ENCODE peak calls at places on chromosomes 2 and 18, in four cellular contexts. One of them, this sample, is unnamed.

GRCh38 chr2:160076935-160077334 is 14.5 kb upstream of the PLA2R1 start:
- DNase-seq in neuronal stem cell: no peak
- DNase-seq in SK-N-SH: no peak
- DNase-seq in mammary epithelial cell: no peak
- DNase-seq in this sample: no peak

GRCh38 chr2:135473567-135473966 is 57.5 kb downstream of the ZRANB3 start:
- DNase-seq in neuronal stem cell: no peak
- DNase-seq in SK-N-SH: peak
- DNase-seq in mammary epithelial cell: peak
- DNase-seq in this sample: no peak

GRCh38 chr2:219460424-219460926 is 25.8 kb downstream of the SPEG start:
- DNase-seq in neuronal stem cell: peak
- DNase-seq in SK-N-SH: peak
- DNase-seq in mammary epithelial cell: peak
- DNase-seq in this sample: no peak

GRCh38 chr2:128502638-128503246 is 184.1 kb upstream of the HS6ST1 start:
- DNase-seq in neuronal stem cell: no peak
- DNase-seq in SK-N-SH: no peak
- DNase-seq in mammary epithelial cell: no peak
- DNase-seq in this sample: no peak

GRCh38 chr2:14015113-14015512 is 617.4 kb upstream of the LRATD1 start:
- DNase-seq in neuronal stem cell: no peak
- DNase-seq in SK-N-SH: no peak
- DNase-seq in mammary epithelial cell: no peak
- DNase-seq in this sample: no peak

GRCh38 chr18:8788503-8789429 is 83.4 kb downstream of the MTCL1 start:
- DNase-seq in neuronal stem cell: no peak
- DNase-seq in SK-N-SH: no peak
- DNase-seq in mammary epithelial cell: no peak
- DNase-seq in this sample: no peak

GRCh38 chr18:58784601-58785137 is 80.0 kb upstream of the ZNF532 start:
- DNase-seq in neuronal stem cell: no peak
- DNase-seq in SK-N-SH: no peak
- DNase-seq in mammary epithelial cell: no peak
- DNase-seq in this sample: no peak

GRCh38 chr2:70118798-70119454 is 31.6 kb downstream of the PCBP1 start:
- DNase-seq in neuronal stem cell: no peak
- DNase-seq in SK-N-SH: no peak
- DNase-seq in mammary epithelial cell: no peak
- DNase-seq in this sample: no peak

GRCh38 chr2:236633219-236633570 is 63.6 kb downstream of the ACKR3 start:
- DNase-seq in neuronal stem cell: no peak
- DNase-seq in SK-N-SH: no peak
- DNase-seq in mammary epithelial cell: no peak
- DNase-seq in this sample: no peak

GRCh38 chr18:8998481-8999217 is 103.8 kb upstream of the NDUFV2 start:
- DNase-seq in neuronal stem cell: no peak
- DNase-seq in SK-N-SH: no peak
- DNase-seq in mammary epithelial cell: no peak
- DNase-seq in this sample: no peak

GRCh38 chr18:40868110-40868858 is 1086.8 kb upstream of the PIK3C3 start:
- DNase-seq in neuronal stem cell: no peak
- DNase-seq in SK-N-SH: no peak
- DNase-seq in mammary epithelial cell: peak
- DNase-seq in this sample: no peak

GRCh38 chr2:71907503-71907902 is 240.2 kb downstream of the CYP26B1 start:
- DNase-seq in neuronal stem cell: no peak
- DNase-seq in SK-N-SH: no peak
- DNase-seq in mammary epithelial cell: no peak
- DNase-seq in this sample: no peak

GRCh38 chr18:43236921-43237320 is 40.4 kb downstream of the SYT4 start:
- DNase-seq in neuronal stem cell: no peak
- DNase-seq in SK-N-SH: no peak
- DNase-seq in mammary epithelial cell: peak
- DNase-seq in this sample: no peak

GRCh38 chr2:212387146-212387545 is 151.5 kb downstream of the ERBB4 start:
- DNase-seq in neuronal stem cell: no peak
- DNase-seq in SK-N-SH: no peak
- DNase-seq in mammary epithelial cell: no peak
- DNase-seq in this sample: no peak

GRCh38 chr2:61645911-61646310 is 107.8 kb upstream of the XPO1 start:
- DNase-seq in neuronal stem cell: no peak
- DNase-seq in SK-N-SH: no peak
- DNase-seq in mammary epithelial cell: peak
- DNase-seq in this sample: no peak

GRCh38 chr2:46062637-46063412 is 234.4 kb upstream of the EPAS1 start:
- DNase-seq in neuronal stem cell: peak
- DNase-seq in SK-N-SH: peak
- DNase-seq in mammary epithelial cell: peak
- DNase-seq in this sample: peak

GRCh38 chr18:54702687-54703086 is 111.6 kb downstream of the DYNAP start:
- DNase-seq in neuronal stem cell: no peak
- DNase-seq in SK-N-SH: no peak
- DNase-seq in mammary epithelial cell: no peak
- DNase-seq in this sample: no peak

GRCh38 chr18:76686737-76687231 is 135.6 kb upstream of the ZNF236 start:
- DNase-seq in neuronal stem cell: peak
- DNase-seq in SK-N-SH: peak
- DNase-seq in mammary epithelial cell: peak
- DNase-seq in this sample: no peak
- H3K9ac ChIP-seq in neuronal stem cell: no peak
- H3K9ac ChIP-seq in SK-N-SH: no peak
- H3K9ac ChIP-seq in mammary epithelial cell: peak
- H3K9ac ChIP-seq in this sample: no peak

DNA sequence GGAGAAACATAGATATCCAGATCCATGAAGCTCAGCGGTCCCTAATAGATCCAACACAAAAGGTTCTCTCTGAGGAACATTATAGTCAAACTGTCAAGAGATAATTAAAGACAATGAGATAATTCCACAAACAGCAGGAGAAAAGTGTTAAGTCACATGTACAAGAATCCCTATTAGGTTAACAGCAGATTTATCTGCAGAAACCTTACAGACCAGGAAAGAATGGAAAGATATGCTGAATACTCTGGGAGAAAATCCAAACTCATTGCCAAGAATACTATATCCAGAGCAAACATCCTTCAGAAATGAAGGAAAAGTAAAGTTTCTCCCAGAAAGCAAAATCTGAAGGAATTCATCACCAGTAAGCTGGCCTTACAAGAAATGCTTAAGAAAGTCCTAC is 10.8 kb upstream of the KDM3A start:
- DNase-seq in neuronal stem cell: no peak
- DNase-seq in SK-N-SH: no peak
- DNase-seq in mammary epithelial cell: no peak
- DNase-seq in this sample: no peak
- H3K27ac ChIP-seq in neuronal stem cell: no peak
- H3K27ac ChIP-seq in SK-N-SH: no peak
- H3K27ac ChIP-seq in mammary epithelial cell: no peak
- H3K27ac ChIP-seq in this sample: no peak

DNA sequence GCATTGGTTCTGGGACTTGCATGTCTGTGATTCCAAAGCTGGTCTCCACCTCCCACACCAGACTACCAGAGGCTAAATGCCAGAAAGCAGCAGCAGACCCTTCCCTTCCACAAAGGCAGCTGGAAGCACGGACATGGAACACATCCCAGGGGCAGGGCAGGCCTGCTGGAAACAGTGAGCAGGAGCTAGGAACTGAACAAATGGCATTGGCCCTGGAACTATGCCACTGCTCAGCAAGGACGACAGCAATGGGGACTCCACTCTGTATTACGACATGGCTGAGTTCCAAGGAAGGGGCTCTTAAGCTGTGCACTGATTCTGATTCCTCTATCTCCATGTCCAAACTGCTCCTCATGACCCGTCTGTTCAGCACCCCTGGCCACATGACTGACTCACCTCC is 77.8 kb upstream of the TFCP2L1 start:
- DNase-seq in neuronal stem cell: no peak
- DNase-seq in SK-N-SH: peak
- DNase-seq in mammary epithelial cell: no peak
- DNase-seq in this sample: no peak
- H3K4me3 ChIP-seq in neuronal stem cell: no peak
- H3K4me3 ChIP-seq in SK-N-SH: no peak
- H3K4me3 ChIP-seq in mammary epithelial cell: no peak
- H3K4me3 ChIP-seq in this sample: no peak

GRCh38 chr2:19358242-19359020 is at the start of gene OSR1:
- DNase-seq in neuronal stem cell: peak
- DNase-seq in SK-N-SH: peak
- DNase-seq in mammary epithelial cell: peak
- DNase-seq in this sample: no peak
- H3K9ac ChIP-seq in neuronal stem cell: peak
- H3K9ac ChIP-seq in SK-N-SH: peak
- H3K9ac ChIP-seq in mammary epithelial cell: peak
- H3K9ac ChIP-seq in this sample: peak

DNA sequence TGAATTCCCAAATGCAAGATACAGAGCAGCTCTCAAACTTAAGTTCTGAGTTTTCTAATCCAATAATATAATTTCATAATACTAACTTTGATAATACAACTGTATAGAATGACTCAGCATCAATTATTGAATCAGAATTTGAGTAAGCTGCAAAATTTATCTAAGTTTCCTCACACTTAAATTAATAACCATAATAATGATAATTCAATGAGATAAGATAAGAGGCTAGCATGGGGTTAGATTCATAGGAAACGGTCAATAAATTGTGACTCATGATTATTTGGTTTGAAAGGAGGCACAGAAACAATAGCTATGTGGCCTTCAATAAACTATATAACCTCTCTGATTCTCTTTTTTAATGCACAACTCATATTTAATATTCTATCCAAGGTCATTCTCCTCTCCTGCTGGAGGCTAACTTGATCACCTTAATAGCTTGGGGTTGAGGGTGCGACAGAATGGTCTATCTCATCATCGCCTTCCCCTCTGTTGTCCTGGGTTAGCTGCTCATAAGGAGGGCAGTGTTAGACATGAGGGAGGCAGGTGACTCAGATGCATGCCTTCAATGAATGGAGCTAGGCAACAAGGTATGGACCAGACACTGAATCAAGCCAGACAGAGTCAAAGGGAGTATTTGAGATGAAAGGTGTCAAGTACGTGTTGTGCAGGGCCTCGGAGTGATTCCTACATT is 36.2 kb upstream of the BMP10 start:
- DNase-seq in neuronal stem cell: no peak
- DNase-seq in SK-N-SH: no peak
- DNase-seq in mammary epithelial cell: peak
- DNase-seq in this sample: no peak
- H3K27ac ChIP-seq in neuronal stem cell: no peak
- H3K27ac ChIP-seq in SK-N-SH: no peak
- H3K27ac ChIP-seq in mammary epithelial cell: no peak
- H3K27ac ChIP-seq in this sample: peak

GRCh38 chr2:15260196-15260595 is 300.9 kb downstream of the NBAS start:
- DNase-seq in neuronal stem cell: no peak
- DNase-seq in SK-N-SH: no peak
- DNase-seq in mammary epithelial cell: no peak
- DNase-seq in this sample: no peak

GRCh38 chr2:15262792-15263191 is 298.3 kb downstream of the NBAS start:
- DNase-seq in neuronal stem cell: no peak
- DNase-seq in SK-N-SH: no peak
- DNase-seq in mammary epithelial cell: no peak
- DNase-seq in this sample: no peak

GRCh38 chr2:15253817-15254216 is 307.3 kb downstream of the NBAS start:
- DNase-seq in neuronal stem cell: no peak
- DNase-seq in SK-N-SH: no peak
- DNase-seq in mammary epithelial cell: no peak
- DNase-seq in this sample: no peak

GRCh38 chr2:15260813-15261212 is 300.3 kb downstream of the NBAS start:
- DNase-seq in neuronal stem cell: no peak
- DNase-seq in SK-N-SH: no peak
- DNase-seq in mammary epithelial cell: no peak
- DNase-seq in this sample: no peak

DNA sequence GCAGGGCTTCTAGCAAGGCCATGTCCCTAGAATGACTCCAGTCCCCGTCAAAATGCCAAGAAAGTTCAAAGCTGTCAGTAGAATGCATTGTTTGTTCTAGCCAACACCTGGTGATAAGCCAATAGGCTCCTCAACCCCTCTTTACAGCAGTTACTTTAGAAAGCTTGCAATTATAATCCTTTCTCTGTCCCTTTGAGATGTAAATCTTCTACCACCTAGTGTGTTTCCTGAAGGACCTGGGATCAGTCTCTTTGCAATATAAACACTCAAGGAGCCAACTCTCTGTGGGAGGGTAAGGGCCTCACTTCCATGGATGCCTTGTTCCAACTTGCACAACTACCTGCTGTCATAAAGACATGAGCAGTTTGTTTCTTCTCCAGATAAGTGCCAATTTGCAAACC is 301.8 kb downstream of the NBAS start:
- DNase-seq in neuronal stem cell: no peak
- DNase-seq in SK-N-SH: no peak
- DNase-seq in mammary epithelial cell: no peak
- DNase-seq in this sample: no peak
- H3K4me3 ChIP-seq in neuronal stem cell: no peak
- H3K4me3 ChIP-seq in SK-N-SH: no peak
- H3K4me3 ChIP-seq in mammary epithelial cell: no peak
- H3K4me3 ChIP-seq in this sample: no peak

GRCh38 chr18:62400916-62401315 is 75.8 kb downstream of the TNFRSF11A start:
- DNase-seq in neuronal stem cell: no peak
- DNase-seq in SK-N-SH: no peak
- DNase-seq in mammary epithelial cell: no peak
- DNase-seq in this sample: no peak

GRCh38 chr18:62402342-62402948 is 77.3 kb downstream of the TNFRSF11A start:
- DNase-seq in neuronal stem cell: no peak
- DNase-seq in SK-N-SH: no peak
- DNase-seq in mammary epithelial cell: no peak
- DNase-seq in this sample: no peak

GRCh38 chr18:62399306-62399705 is 74.2 kb downstream of the TNFRSF11A start:
- DNase-seq in neuronal stem cell: no peak
- DNase-seq in SK-N-SH: no peak
- DNase-seq in mammary epithelial cell: no peak
- DNase-seq in this sample: no peak

GRCh38 chr18:62398291-62398690 is 73.2 kb downstream of the TNFRSF11A start:
- DNase-seq in neuronal stem cell: no peak
- DNase-seq in SK-N-SH: no peak
- DNase-seq in mammary epithelial cell: no peak
- DNase-seq in this sample: no peak

DNA sequence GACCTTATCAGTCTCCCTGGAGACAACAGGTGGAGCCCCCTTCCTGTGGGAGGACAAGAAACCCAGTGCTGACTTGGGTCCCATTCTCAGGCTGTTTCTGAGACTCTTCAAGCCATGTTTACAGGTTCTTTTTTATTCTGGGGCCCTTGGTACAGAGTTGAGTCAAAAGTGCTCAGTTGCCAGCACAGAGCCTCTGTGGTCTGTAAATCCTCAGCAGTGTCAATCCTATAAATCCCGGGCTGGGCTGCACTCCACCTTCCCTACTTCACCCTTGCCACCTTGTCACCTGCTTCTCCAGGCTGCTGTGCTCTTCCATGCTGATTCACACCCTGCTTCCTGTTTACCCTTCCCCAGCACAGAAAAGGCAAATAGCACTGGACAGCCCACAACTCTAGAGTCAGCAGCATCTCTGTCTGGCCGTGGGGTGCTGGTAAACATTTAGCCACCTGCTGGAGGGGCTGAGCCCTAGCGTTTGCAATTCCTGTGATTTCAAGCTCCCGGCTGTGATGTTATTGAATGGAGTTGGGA is 74.7 kb downstream of the TNFRSF11A start:
- DNase-seq in neuronal stem cell: no peak
- DNase-seq in SK-N-SH: peak
- DNase-seq in mammary epithelial cell: peak
- DNase-seq in this sample: no peak
- H3K9ac ChIP-seq in neuronal stem cell: no peak
- H3K9ac ChIP-seq in SK-N-SH: no peak
- H3K9ac ChIP-seq in mammary epithelial cell: no peak
- H3K9ac ChIP-seq in this sample: no peak